ENCODE peak calls at places on chromosome 21, in four cellular contexts. N is BJ, W is heart right ventricle, K is glomerular endothelial cell. R is an unnamed sample.

GRCh38 chr21:45451771-45452182 is 46.8 kb downstream of the COL18A1 start:
- DNase-seq in N (no peak), W (no peak), K (no peak), R (no peak)

GRCh38 chr21:42031816-42032215 is 21.7 kb upstream of the ZBTB21 start:
- DNase-seq in N (no peak), W (no peak), K (no peak), R (no peak)

GRCh38 chr21:38321568-38321967 is 64.8 kb downstream of the KCNJ15 start:
- DNase-seq in N (no peak), W (no peak), K (no peak), R (no peak)

GRCh38 chr21:36134820-36135390 is at the start of gene CBR3:
- DNase-seq in N (no peak), W (peak), K (no peak), R (no peak)

GRCh38 chr21:34367320-34367935 is 3.6 kb downstream of the KCNE2 start:
- DNase-seq in N (peak), W (no peak), K (peak), R (peak)

GRCh38 chr21:25999935-26000582 is 170.5 kb downstream of the APP start:
- DNase-seq in N (no peak), W (no peak), K (no peak), R (no peak)

GRCh38 chr21:42254631-42255030 is 35.7 kb downstream of the ABCG1 start:
- DNase-seq in N (no peak), W (no peak), K (no peak), R (no peak)

GRCh38 chr21:14382486-14382834 is 486 bp downstream of the HSPA13 start:
- DNase-seq in N (no peak), W (peak), K (no peak), R (peak)

GRCh38 chr21:38861989-38862683 is 56.4 kb downstream of the ETS2 start:
- DNase-seq in N (no peak), W (no peak), K (no peak), R (no peak)

GRCh38 chr21:16004121-16004520 is 274.3 kb downstream of the USP25 start:
- DNase-seq in N (no peak), W (no peak), K (no peak), R (no peak)

GRCh38 chr21:45486443-45487160 is 55.6 kb downstream of the SLC19A1 start:
- DNase-seq in N (no peak), W (no peak), K (no peak), R (no peak)

GRCh38 chr21:39386194-39386593 is 37.3 kb upstream of the HMGN1 start:
- DNase-seq in N (no peak), W (peak), K (no peak), R (no peak)

GRCh38 chr21:46000182-46000730 is 18.7 kb downstream of the COL6A1 start:
- DNase-seq in N (no peak), W (peak), K (no peak), R (no peak)

GRCh38 chr21:29078884-29079765 is 5.7 kb upstream of the CCT8 start:
- DNase-seq in N (no peak), W (peak), K (no peak), R (peak)

GRCh38 chr21:32388306-32388705 is 4.5 kb downstream of the URB1 start:
- DNase-seq in N (no peak), W (no peak), K (no peak), R (no peak)

GRCh38 chr21:18249542-18250152 is 5.0 kb downstream of the CHODL start:
- DNase-seq in N (no peak), W (no peak), K (no peak), R (peak)